ENCODE peak calls at places on chromosome 15, in eight cellular contexts. D is GM12891, F is globus pallidus, M is fibroblast of pulmonary artery, Z is iPS-NIHi11, B is Peyer's patch, A is NCI-H345, H is psoas muscle. K is an unnamed sample.

GRCh38 chr15:89817701-89818280 is 3.1 kb upstream of the ANPEP start:
- DNase-seq in A (no peak), B (no peak), F (no peak), D (no peak), Z (no peak), M (peak), H (no peak), K (no peak)

GRCh38 chr15:54840999-54841398 is 355.7 kb downstream of the RSL24D1 start:
- DNase-seq in B (no peak), D (no peak), A (no peak), F (no peak), H (no peak), M (no peak), Z (peak), K (no peak)

GRCh38 chr15:66647358-66647757 is 54.7 kb upstream of the SMAD6 start:
- DNase-seq in B (no peak), D (no peak), A (no peak), Z (no peak), F (no peak), H (no peak), M (peak), K (no peak)

GRCh38 chr15:41443275-41443674 is 26.4 kb downstream of the RTF1 start:
- DNase-seq in H (no peak), F (no peak), A (no peak), Z (no peak), B (no peak), M (no peak), D (no peak), K (no peak)

GRCh38 chr15:50940506-50940905 is 32.0 kb downstream of the AP4E1 start:
- DNase-seq in H (no peak), B (no peak), Z (no peak), A (no peak), M (peak), D (no peak), F (no peak), K (no peak)

GRCh38 chr15:47727137-47727536 is 9.8 kb downstream of the SEMA6D start:
- DNase-seq in Z (no peak), A (no peak), D (no peak), H (no peak), F (no peak), M (no peak), B (no peak), K (no peak)

GRCh38 chr15:58223432-58223831 is 85.3 kb downstream of the AQP9 start:
- DNase-seq in H (no peak), M (no peak), D (no peak), Z (no peak), B (no peak), A (no peak), F (no peak), K (no peak)

GRCh38 chr15:74238984-74239645 is 3.0 kb downstream of the CCDC33 start:
- DNase-seq in D (no peak), A (peak), B (no peak), M (no peak), Z (no peak), H (no peak), F (no peak), K (no peak)

GRCh38 chr15:89175617-89176191 is 45.7 kb downstream of the RLBP1 start:
- DNase-seq in B (no peak), D (no peak), F (no peak), A (no peak), M (no peak), Z (no peak), H (no peak), K (no peak)

GRCh38 chr15:60442763-60443162 is 36.2 kb downstream of the ICE2 start:
- DNase-seq in Z (no peak), H (no peak), M (no peak), D (no peak), B (no peak), F (no peak), A (no peak), K (no peak)

GRCh38 chr15:99683000-99683670 is 50.1 kb downstream of the LYSMD4 start:
- DNase-seq in H (no peak), A (no peak), B (no peak), M (peak), Z (no peak), F (no peak), D (no peak), K (no peak)

GRCh38 chr15:32717290-32718081 is at the start of gene GREM1:
- DNase-seq in Z (peak), F (peak), B (no peak), H (peak), D (peak), A (no peak), M (no peak), K (no peak)

GRCh38 chr15:57306944-57307411 is 69.3 kb upstream of the CGNL1 start:
- DNase-seq in M (no peak), B (no peak), F (no peak), H (no peak), Z (no peak), D (no peak), A (peak), K (no peak)

GRCh38 chr15:59229453-59229852 is 22.8 kb downstream of the LDHAL6B start:
- DNase-seq in Z (no peak), A (no peak), D (no peak), M (no peak), B (no peak), H (no peak), F (no peak), K (no peak)

GRCh38 chr15:42348083-42348482 is 11.2 kb upstream of the CAPN3 start:
- DNase-seq in D (no peak), A (no peak), Z (no peak), B (no peak), F (no peak), M (peak), H (no peak), K (no peak)

GRCh38 chr15:71532994-71533393 is 277.4 kb upstream of the NR2E3 start:
- DNase-seq in F (no peak), H (no peak), Z (peak), A (peak), M (peak), B (no peak), D (no peak), K (no peak)

GRCh38 chr15:49410660-49411059 is 12.4 kb upstream of the FGF7 start:
- DNase-seq in D (no peak), F (no peak), H (no peak), B (no peak), M (no peak), A (no peak), Z (no peak), K (no peak)

GRCh38 chr15:40291088-40291574 is 8.3 kb upstream of the ANKRD63 start:
- DNase-seq in H (peak), M (peak), D (no peak), Z (peak), F (no peak), A (peak), B (no peak), K (no peak)

GRCh38 chr15:75051161-75051560 is 27.8 kb downstream of the PPCDC start:
- DNase-seq in M (no peak), B (no peak), F (no peak), H (no peak), Z (no peak), D (no peak), A (peak), K (no peak)

GRCh38 chr15:77516076-77516475 is 95.4 kb downstream of the HMG20A start:
- DNase-seq in B (no peak), H (no peak), M (no peak), A (no peak), Z (no peak), D (no peak), F (no peak), K (no peak)

GRCh38 chr15:91965501-91966180 is 112.1 kb downstream of the SLCO3A1 start:
- DNase-seq in Z (no peak), H (peak), B (no peak), F (no peak), M (peak), D (no peak), A (peak), K (no peak)

GRCh38 chr15:27671794-27672438 is 427.2 kb downstream of the OCA2 start:
- DNase-seq in F (peak), B (no peak), H (no peak), M (no peak), Z (no peak), D (no peak), A (no peak), K (no peak)

GRCh38 chr15:28093761-28094535 is 5.2 kb downstream of the OCA2 start:
- DNase-seq in A (no peak), B (no peak), M (no peak), D (no peak), F (no peak), H (no peak), Z (peak), K (no peak)

GRCh38 chr15:57216288-57216687 is 160.0 kb upstream of the CGNL1 start:
- DNase-seq in M (peak), D (no peak), Z (no peak), H (no peak), A (no peak), F (no peak), B (no peak), K (no peak)

GRCh38 chr15:101167366-101167790 is 84.5 kb downstream of the CHSY1 start:
- DNase-seq in D (no peak), B (no peak), A (no peak), H (no peak), F (no peak), Z (no peak), M (no peak), K (no peak)

GRCh38 chr15:76191539-76192244 is 119.6 kb downstream of the ETFA start:
- DNase-seq in H (no peak), M (no peak), B (no peak), A (no peak), D (no peak), F (no peak), Z (no peak), K (no peak)

GRCh38 chr15:77552066-77552465 is 80.6 kb downstream of the LINGO1 start:
- DNase-seq in H (no peak), M (no peak), B (no peak), F (no peak), Z (no peak), A (no peak), D (no peak), K (no peak)

GRCh38 chr15:94844533-94845390 is 613.4 kb downstream of the MCTP2 start:
- DNase-seq in A (peak), H (peak), B (no peak), D (no peak), Z (peak), M (peak), F (peak), K (no peak)

GRCh38 chr15:58038426-58039106 is 26.9 kb downstream of the ALDH1A2 start:
- DNase-seq in Z (peak), M (peak), B (no peak), H (no peak), D (no peak), F (no peak), A (peak), K (no peak)

GRCh38 chr15:83559310-83559966 is 94.5 kb upstream of the ADAMTSL3 start:
- DNase-seq in F (peak), Z (peak), D (peak), H (no peak), A (peak), B (no peak), M (peak), K (peak)